ENCODE peak calls at places on chromosomes 13 and 19, in seven cellular contexts. One of them, this sample, is unnamed.

GRCh38 chr19:2547033-2547680 is 71.2 kb downstream of the GADD45B start:
- DNase-seq in RPMI7951: no peak
- DNase-seq in Calu3: no peak
- DNase-seq in IMR-90: no peak
- DNase-seq in HFF-Myc: no peak
- DNase-seq in RWPE2: no peak
- DNase-seq in activated CD4-positive, alpha-beta T cell treated with anti-CD3 and anti-CD28 coated beads, Interleukin-2, amount 10 ng/mL, durations not matched to agents 7 days and 5 days: no peak
- DNase-seq in this sample: no peak

GRCh38 chr19:19549804-19550453 is 11.9 kb downstream of the CILP2 start:
- DNase-seq in RPMI7951: no peak
- DNase-seq in Calu3: no peak
- DNase-seq in IMR-90: no peak
- DNase-seq in HFF-Myc: no peak
- DNase-seq in RWPE2: no peak
- DNase-seq in activated CD4-positive, alpha-beta T cell treated with anti-CD3 and anti-CD28 coated beads, Interleukin-2, amount 10 ng/mL, durations not matched to agents 7 days and 5 days: no peak
- DNase-seq in this sample: no peak

GRCh38 chr13:106052200-106052767 is 483.2 kb downstream of the EFNB2 start:
- DNase-seq in RPMI7951: peak
- DNase-seq in Calu3: no peak
- DNase-seq in IMR-90: peak
- DNase-seq in HFF-Myc: no peak
- DNase-seq in RWPE2: no peak
- DNase-seq in activated CD4-positive, alpha-beta T cell treated with anti-CD3 and anti-CD28 coated beads, Interleukin-2, amount 10 ng/mL, durations not matched to agents 7 days and 5 days: no peak
- DNase-seq in this sample: no peak

GRCh38 chr13:70816853-70817252 is 708.6 kb upstream of the KLHL1 start:
- DNase-seq in RPMI7951: no peak
- DNase-seq in Calu3: no peak
- DNase-seq in IMR-90: peak
- DNase-seq in HFF-Myc: no peak
- DNase-seq in RWPE2: no peak
- DNase-seq in activated CD4-positive, alpha-beta T cell treated with anti-CD3 and anti-CD28 coated beads, Interleukin-2, amount 10 ng/mL, durations not matched to agents 7 days and 5 days: no peak
- DNase-seq in this sample: no peak

GRCh38 chr13:24742294-24742693 is 21.7 kb upstream of the RNF17 start:
- DNase-seq in RPMI7951: no peak
- DNase-seq in Calu3: no peak
- DNase-seq in IMR-90: no peak
- DNase-seq in HFF-Myc: no peak
- DNase-seq in RWPE2: no peak
- DNase-seq in activated CD4-positive, alpha-beta T cell treated with anti-CD3 and anti-CD28 coated beads, Interleukin-2, amount 10 ng/mL, durations not matched to agents 7 days and 5 days: no peak
- DNase-seq in this sample: no peak

GRCh38 chr19:2300533-2300932 is 7.4 kb downstream of the LINGO3 start:
- DNase-seq in RPMI7951: no peak
- DNase-seq in Calu3: no peak
- DNase-seq in IMR-90: no peak
- DNase-seq in HFF-Myc: no peak
- DNase-seq in RWPE2: no peak
- DNase-seq in activated CD4-positive, alpha-beta T cell treated with anti-CD3 and anti-CD28 coated beads, Interleukin-2, amount 10 ng/mL, durations not matched to agents 7 days and 5 days: no peak
- DNase-seq in this sample: no peak

GRCh38 chr19:8935460-8935859 is 74.7 kb downstream of the MUC16 start:
- DNase-seq in RPMI7951: peak
- DNase-seq in Calu3: peak
- DNase-seq in IMR-90: no peak
- DNase-seq in HFF-Myc: no peak
- DNase-seq in RWPE2: no peak
- DNase-seq in activated CD4-positive, alpha-beta T cell treated with anti-CD3 and anti-CD28 coated beads, Interleukin-2, amount 10 ng/mL, durations not matched to agents 7 days and 5 days: no peak
- DNase-seq in this sample: no peak

GRCh38 chr13:105202384-105202783 is 1333.1 kb downstream of the EFNB2 start:
- DNase-seq in RPMI7951: no peak
- DNase-seq in Calu3: no peak
- DNase-seq in IMR-90: peak
- DNase-seq in HFF-Myc: no peak
- DNase-seq in RWPE2: no peak
- DNase-seq in activated CD4-positive, alpha-beta T cell treated with anti-CD3 and anti-CD28 coated beads, Interleukin-2, amount 10 ng/mL, durations not matched to agents 7 days and 5 days: no peak
- DNase-seq in this sample: no peak

GRCh38 chr13:39253774-39254173 is 215.5 kb downstream of the NHLRC3 start:
- DNase-seq in RPMI7951: no peak
- DNase-seq in Calu3: no peak
- DNase-seq in IMR-90: peak
- DNase-seq in HFF-Myc: no peak
- DNase-seq in RWPE2: no peak
- DNase-seq in activated CD4-positive, alpha-beta T cell treated with anti-CD3 and anti-CD28 coated beads, Interleukin-2, amount 10 ng/mL, durations not matched to agents 7 days and 5 days: no peak
- DNase-seq in this sample: peak

GRCh38 chr19:41398603-41399002 is 985 bp downstream of the BCKDHA start:
- DNase-seq in RPMI7951: no peak
- DNase-seq in Calu3: no peak
- DNase-seq in IMR-90: no peak
- DNase-seq in HFF-Myc: no peak
- DNase-seq in RWPE2: no peak
- DNase-seq in activated CD4-positive, alpha-beta T cell treated with anti-CD3 and anti-CD28 coated beads, Interleukin-2, amount 10 ng/mL, durations not matched to agents 7 days and 5 days: no peak
- DNase-seq in this sample: peak

GRCh38 chr19:41843371-41843770 is 1.1 kb downstream of the LYPD4 start:
- DNase-seq in RPMI7951: no peak
- DNase-seq in Calu3: no peak
- DNase-seq in IMR-90: no peak
- DNase-seq in HFF-Myc: no peak
- DNase-seq in RWPE2: no peak
- DNase-seq in activated CD4-positive, alpha-beta T cell treated with anti-CD3 and anti-CD28 coated beads, Interleukin-2, amount 10 ng/mL, durations not matched to agents 7 days and 5 days: no peak
- DNase-seq in this sample: no peak

GRCh38 chr13:64993514-64994164 is 2236.5 kb downstream of the PCDH9 start:
- DNase-seq in RPMI7951: peak
- DNase-seq in Calu3: no peak
- DNase-seq in IMR-90: no peak
- DNase-seq in HFF-Myc: no peak
- DNase-seq in RWPE2: no peak
- DNase-seq in activated CD4-positive, alpha-beta T cell treated with anti-CD3 and anti-CD28 coated beads, Interleukin-2, amount 10 ng/mL, durations not matched to agents 7 days and 5 days: no peak
- DNase-seq in this sample: no peak

GRCh38 chr19:6003976-6004375 is 26.0 kb upstream of the RANBP3 start:
- DNase-seq in RPMI7951: no peak
- DNase-seq in Calu3: no peak
- DNase-seq in IMR-90: no peak
- DNase-seq in HFF-Myc: no peak
- DNase-seq in RWPE2: no peak
- DNase-seq in activated CD4-positive, alpha-beta T cell treated with anti-CD3 and anti-CD28 coated beads, Interleukin-2, amount 10 ng/mL, durations not matched to agents 7 days and 5 days: no peak
- DNase-seq in this sample: no peak

GRCh38 chr19:50203281-50204080 is at the start of gene MYH14:
- DNase-seq in RPMI7951: peak
- DNase-seq in Calu3: peak
- DNase-seq in IMR-90: no peak
- DNase-seq in HFF-Myc: no peak
- DNase-seq in RWPE2: no peak
- DNase-seq in activated CD4-positive, alpha-beta T cell treated with anti-CD3 and anti-CD28 coated beads, Interleukin-2, amount 10 ng/mL, durations not matched to agents 7 days and 5 days: no peak
- DNase-seq in this sample: peak

GRCh38 chr19:5536337-5536894 is 31.3 kb downstream of the TINCR start:
- DNase-seq in RPMI7951: peak
- DNase-seq in Calu3: peak
- DNase-seq in IMR-90: peak
- DNase-seq in HFF-Myc: no peak
- DNase-seq in RWPE2: no peak
- DNase-seq in activated CD4-positive, alpha-beta T cell treated with anti-CD3 and anti-CD28 coated beads, Interleukin-2, amount 10 ng/mL, durations not matched to agents 7 days and 5 days: no peak
- DNase-seq in this sample: peak

GRCh38 chr19:5880604-5881078 is 10.3 kb upstream of the FUT5 start:
- DNase-seq in RPMI7951: peak
- DNase-seq in Calu3: no peak
- DNase-seq in IMR-90: peak
- DNase-seq in HFF-Myc: no peak
- DNase-seq in RWPE2: no peak
- DNase-seq in activated CD4-positive, alpha-beta T cell treated with anti-CD3 and anti-CD28 coated beads, Interleukin-2, amount 10 ng/mL, durations not matched to agents 7 days and 5 days: no peak
- DNase-seq in this sample: peak

GRCh38 chr13:67200183-67200582 is 30.0 kb downstream of the PCDH9 start:
- DNase-seq in RPMI7951: no peak
- DNase-seq in Calu3: no peak
- DNase-seq in IMR-90: no peak
- DNase-seq in HFF-Myc: no peak
- DNase-seq in RWPE2: no peak
- DNase-seq in activated CD4-positive, alpha-beta T cell treated with anti-CD3 and anti-CD28 coated beads, Interleukin-2, amount 10 ng/mL, durations not matched to agents 7 days and 5 days: no peak
- DNase-seq in this sample: no peak

GRCh38 chr19:11137542-11138384 is 17.8 kb downstream of the SPC24 start:
- DNase-seq in RPMI7951: peak
- DNase-seq in Calu3: peak
- DNase-seq in IMR-90: peak
- DNase-seq in HFF-Myc: peak
- DNase-seq in RWPE2: peak
- DNase-seq in activated CD4-positive, alpha-beta T cell treated with anti-CD3 and anti-CD28 coated beads, Interleukin-2, amount 10 ng/mL, durations not matched to agents 7 days and 5 days: peak
- DNase-seq in this sample: peak

GRCh38 chr13:59178344-59178743 is 985.4 kb downstream of the DIAPH3 start:
- DNase-seq in RPMI7951: no peak
- DNase-seq in Calu3: no peak
- DNase-seq in IMR-90: peak
- DNase-seq in HFF-Myc: no peak
- DNase-seq in RWPE2: no peak
- DNase-seq in activated CD4-positive, alpha-beta T cell treated with anti-CD3 and anti-CD28 coated beads, Interleukin-2, amount 10 ng/mL, durations not matched to agents 7 days and 5 days: no peak
- DNase-seq in this sample: no peak

GRCh38 chr19:2428027-2428690 is 773 bp upstream of the TIMM13 start:
- DNase-seq in RPMI7951: peak
- DNase-seq in Calu3: no peak
- DNase-seq in IMR-90: peak
- DNase-seq in HFF-Myc: no peak
- DNase-seq in RWPE2: peak
- DNase-seq in activated CD4-positive, alpha-beta T cell treated with anti-CD3 and anti-CD28 coated beads, Interleukin-2, amount 10 ng/mL, durations not matched to agents 7 days and 5 days: no peak
- DNase-seq in this sample: peak

GRCh38 chr19:10876459-10877240 is 5.3 kb downstream of the CARM1 start:
- DNase-seq in RPMI7951: no peak
- DNase-seq in Calu3: no peak
- DNase-seq in IMR-90: no peak
- DNase-seq in HFF-Myc: no peak
- DNase-seq in RWPE2: no peak
- DNase-seq in activated CD4-positive, alpha-beta T cell treated with anti-CD3 and anti-CD28 coated beads, Interleukin-2, amount 10 ng/mL, durations not matched to agents 7 days and 5 days: no peak
- DNase-seq in this sample: peak

GRCh38 chr13:23020246-23020843 is 160.4 kb upstream of the SGCG start:
- DNase-seq in RPMI7951: peak
- DNase-seq in Calu3: peak
- DNase-seq in IMR-90: peak
- DNase-seq in HFF-Myc: peak
- DNase-seq in RWPE2: no peak
- DNase-seq in activated CD4-positive, alpha-beta T cell treated with anti-CD3 and anti-CD28 coated beads, Interleukin-2, amount 10 ng/mL, durations not matched to agents 7 days and 5 days: peak
- DNase-seq in this sample: peak

GRCh38 chr19:2356036-2356646 is 3.9 kb upstream of the TMPRSS9 start:
- DNase-seq in RPMI7951: no peak
- DNase-seq in Calu3: no peak
- DNase-seq in IMR-90: no peak
- DNase-seq in HFF-Myc: no peak
- DNase-seq in RWPE2: no peak
- DNase-seq in activated CD4-positive, alpha-beta T cell treated with anti-CD3 and anti-CD28 coated beads, Interleukin-2, amount 10 ng/mL, durations not matched to agents 7 days and 5 days: no peak
- DNase-seq in this sample: no peak

GRCh38 chr13:46728777-46729176 is 68.2 kb downstream of the ESD start:
- DNase-seq in RPMI7951: peak
- DNase-seq in Calu3: no peak
- DNase-seq in IMR-90: no peak
- DNase-seq in HFF-Myc: no peak
- DNase-seq in RWPE2: no peak
- DNase-seq in activated CD4-positive, alpha-beta T cell treated with anti-CD3 and anti-CD28 coated beads, Interleukin-2, amount 10 ng/mL, durations not matched to agents 7 days and 5 days: no peak
- DNase-seq in this sample: peak

GRCh38 chr13:43758834-43759233 is 27.9 kb downstream of the ENOX1 start:
- DNase-seq in RPMI7951: no peak
- DNase-seq in Calu3: no peak
- DNase-seq in IMR-90: no peak
- DNase-seq in HFF-Myc: no peak
- DNase-seq in RWPE2: no peak
- DNase-seq in activated CD4-positive, alpha-beta T cell treated with anti-CD3 and anti-CD28 coated beads, Interleukin-2, amount 10 ng/mL, durations not matched to agents 7 days and 5 days: no peak
- DNase-seq in this sample: no peak

GRCh38 chr13:113393572-113394503 is 29.9 kb upstream of the GRTP1 start:
- DNase-seq in RPMI7951: peak
- DNase-seq in Calu3: peak
- DNase-seq in IMR-90: peak
- DNase-seq in HFF-Myc: no peak
- DNase-seq in RWPE2: peak
- DNase-seq in activated CD4-positive, alpha-beta T cell treated with anti-CD3 and anti-CD28 coated beads, Interleukin-2, amount 10 ng/mL, durations not matched to agents 7 days and 5 days: peak
- DNase-seq in this sample: peak

GRCh38 chr13:23506821-23507210 is 63.4 kb upstream of the TNFRSF19 start:
- DNase-seq in RPMI7951: peak
- DNase-seq in Calu3: no peak
- DNase-seq in IMR-90: peak
- DNase-seq in HFF-Myc: no peak
- DNase-seq in RWPE2: no peak
- DNase-seq in activated CD4-positive, alpha-beta T cell treated with anti-CD3 and anti-CD28 coated beads, Interleukin-2, amount 10 ng/mL, durations not matched to agents 7 days and 5 days: no peak
- DNase-seq in this sample: peak

GRCh38 chr19:13788991-13789390 is 6.3 kb upstream of the ZSWIM4 start:
- DNase-seq in RPMI7951: peak
- DNase-seq in Calu3: no peak
- DNase-seq in IMR-90: peak
- DNase-seq in HFF-Myc: no peak
- DNase-seq in RWPE2: no peak
- DNase-seq in activated CD4-positive, alpha-beta T cell treated with anti-CD3 and anti-CD28 coated beads, Interleukin-2, amount 10 ng/mL, durations not matched to agents 7 days and 5 days: peak
- DNase-seq in this sample: peak

GRCh38 chr13:39023316-39023715 is 14.6 kb downstream of the PROSER1 start:
- DNase-seq in RPMI7951: no peak
- DNase-seq in Calu3: no peak
- DNase-seq in IMR-90: peak
- DNase-seq in HFF-Myc: no peak
- DNase-seq in RWPE2: no peak
- DNase-seq in activated CD4-positive, alpha-beta T cell treated with anti-CD3 and anti-CD28 coated beads, Interleukin-2, amount 10 ng/mL, durations not matched to agents 7 days and 5 days: no peak
- DNase-seq in this sample: peak

GRCh38 chr13:25699056-25699455 is 327.3 kb downstream of the ATP8A2 start:
- DNase-seq in RPMI7951: peak
- DNase-seq in Calu3: peak
- DNase-seq in IMR-90: no peak
- DNase-seq in HFF-Myc: no peak
- DNase-seq in RWPE2: no peak
- DNase-seq in activated CD4-positive, alpha-beta T cell treated with anti-CD3 and anti-CD28 coated beads, Interleukin-2, amount 10 ng/mL, durations not matched to agents 7 days and 5 days: no peak
- DNase-seq in this sample: no peak

This sample was measured in GM23248.